ENCODE peak calls at places on chromosomes 4 and X, in six cellular contexts. N, A, D, M, F and J are unnamed samples.

GRCh38 chr4:74111990-74112389 is 13.0 kb upstream of the CXCL2 start:
- DNase-seq in M (no peak), F (no peak), N (no peak), A (no peak), D (no peak), J (no peak)

GRCh38 chr4:54440394-54441223 is 211.5 kb downstream of the PDGFRA start:
- DNase-seq in M (no peak), A (peak; percentile 66), N (no peak), F (peak; percentile 10), D (no peak), J (peak; percentile 3)

GRCh38 chr4:71687057-71687456 is 96.8 kb downstream of the GC start:
- DNase-seq in M (no peak), N (no peak), A (no peak), D (no peak), F (no peak), J (no peak)

GRCh38 chr4:168868044-168868855 is 141.8 kb downstream of the CBR4 start:
- DNase-seq in F (no peak), N (no peak), A (peak; percentile 23), D (no peak), M (no peak), J (peak; percentile 39)

GRCh38 chr4:74441744-74442143 is 3.2 kb upstream of the AREG start:
- DNase-seq in D (no peak), A (peak; percentile 69), N (no peak), F (no peak), M (no peak), J (no peak)

GRCh38 chrX:18674417-18674787 is 2.5 kb upstream of the RS1 start:
- DNase-seq in F (peak; percentile 31), N (peak; percentile 78), M (peak; percentile 51), A (no peak), D (no peak), J (no peak)

GRCh38 chrX:153726286-153727107 is 1.8 kb downstream of the ABCD1 start:
- DNase-seq in N (peak; percentile 80), M (no peak), A (peak; percentile 31), D (no peak), F (peak; percentile 82), J (peak; percentile 51)

GRCh38 chr4:120156115-120156718 is 89.6 kb upstream of the MAD2L1 start:
- DNase-seq in D (peak; percentile 6), N (no peak), M (no peak), A (peak; percentile 75), F (peak; percentile 19), J (peak; percentile 74)

GRCh38 chr4:44760142-44760898 is 34.0 kb upstream of the GNPDA2 start:
- DNase-seq in D (no peak), F (no peak), N (no peak), A (peak; percentile 46), M (no peak), J (peak; percentile 78)

GRCh38 chr4:18533262-18533775 is 511.8 kb upstream of the LCORL start:
- DNase-seq in M (no peak), A (no peak), F (no peak), D (no peak), N (no peak), J (no peak)

GRCh38 chrX:106612403-106612789 is 618 bp downstream of the RADX start:
- DNase-seq in F (no peak), A (peak; percentile 2), D (no peak), M (no peak), N (no peak), J (no peak)

GRCh38 chr4:133147922-133148689 is 988 bp upstream of the PCDH10 start:
- DNase-seq in N (peak; percentile 72), A (peak; percentile 27), F (no peak), D (peak; percentile 2), M (no peak), J (peak; percentile 64)

GRCh38 chrX:2351999-2352995 is 148.5 kb downstream of the DHRSX start:
- DNase-seq in A (peak; percentile 68), M (no peak), N (no peak), D (no peak), F (no peak), J (no peak)

GRCh38 chr4:100075486-100076270 is 114.6 kb downstream of the DDIT4L start:
- DNase-seq in F (no peak), A (no peak), N (no peak), M (no peak), D (no peak), J (no peak)

GRCh38 chr4:142883433-142883832 is 37.3 kb upstream of the INPP4B start:
- DNase-seq in M (no peak), D (no peak), A (peak; percentile 23), F (no peak), N (no peak), J (peak; percentile 57)